ENCODE peak calls at places on chromosomes 1 and 21, in four cellular contexts. One of them, this sample, is unnamed.

GRCh38 chr1:183480971-183481431 is 8.7 kb downstream of the SMG7 start:
- DNase-seq in stimulated activated CD8-positive, alpha-beta memory T cell treated with anti-CD3 and anti-CD28 coated beads, Interleukin-2, amount 100 ng/mL, for 1 hour: no peak
- DNase-seq in nephron progenitor cell: no peak
- DNase-seq in ELF-1: no peak
- DNase-seq in this sample: peak; percentile 28

GRCh38 chr1:207826557-207827487 is 75.0 kb downstream of the CD46 start:
- DNase-seq in ELF-1: peak; percentile 63
- DNase-seq in stimulated activated CD8-positive, alpha-beta memory T cell treated with anti-CD3 and anti-CD28 coated beads, Interleukin-2, amount 100 ng/mL, for 1 hour: no peak
- DNase-seq in nephron progenitor cell: no peak
- DNase-seq in this sample: no peak

GRCh38 chr1:60835649-60836048 is 246.7 kb upstream of the NFIA start:
- DNase-seq in ELF-1: no peak
- DNase-seq in nephron progenitor cell: no peak
- DNase-seq in stimulated activated CD8-positive, alpha-beta memory T cell treated with anti-CD3 and anti-CD28 coated beads, Interleukin-2, amount 100 ng/mL, for 1 hour: no peak
- DNase-seq in this sample: no peak

GRCh38 chr1:1177452-1178206 is 3.9 kb downstream of the TTLL10 start:
- DNase-seq in nephron progenitor cell: peak; percentile 2
- DNase-seq in stimulated activated CD8-positive, alpha-beta memory T cell treated with anti-CD3 and anti-CD28 coated beads, Interleukin-2, amount 100 ng/mL, for 1 hour: no peak
- DNase-seq in ELF-1: no peak
- DNase-seq in this sample: no peak

GRCh38 chr1:152479792-152480595 is 30.6 kb upstream of the LCE5A start:
- DNase-seq in stimulated activated CD8-positive, alpha-beta memory T cell treated with anti-CD3 and anti-CD28 coated beads, Interleukin-2, amount 100 ng/mL, for 1 hour: peak; percentile 24
- DNase-seq in ELF-1: peak; percentile 4
- DNase-seq in nephron progenitor cell: peak; percentile 8
- DNase-seq in this sample: peak; percentile 31

GRCh38 chr1:113681596-113682337 is 77.5 kb downstream of the PHTF1 start:
- DNase-seq in stimulated activated CD8-positive, alpha-beta memory T cell treated with anti-CD3 and anti-CD28 coated beads, Interleukin-2, amount 100 ng/mL, for 1 hour: no peak
- DNase-seq in nephron progenitor cell: no peak
- DNase-seq in ELF-1: no peak
- DNase-seq in this sample: no peak

GRCh38 chr1:16088996-16089395 is 15.5 kb upstream of the FAM131C start:
- DNase-seq in ELF-1: peak; percentile 59
- DNase-seq in nephron progenitor cell: no peak
- DNase-seq in stimulated activated CD8-positive, alpha-beta memory T cell treated with anti-CD3 and anti-CD28 coated beads, Interleukin-2, amount 100 ng/mL, for 1 hour: no peak
- DNase-seq in this sample: peak; percentile 97

GRCh38 chr1:7393141-7393540 is 378.0 kb upstream of the VAMP3 start:
- DNase-seq in stimulated activated CD8-positive, alpha-beta memory T cell treated with anti-CD3 and anti-CD28 coated beads, Interleukin-2, amount 100 ng/mL, for 1 hour: no peak
- DNase-seq in nephron progenitor cell: no peak
- DNase-seq in ELF-1: no peak
- DNase-seq in this sample: no peak

GRCh38 chr1:1231400-1232223 is at the start of gene SDF4:
- DNase-seq in nephron progenitor cell: peak; percentile 96
- DNase-seq in ELF-1: peak; percentile 98
- DNase-seq in stimulated activated CD8-positive, alpha-beta memory T cell treated with anti-CD3 and anti-CD28 coated beads, Interleukin-2, amount 100 ng/mL, for 1 hour: peak; percentile 93
- DNase-seq in this sample: peak; percentile 91

GRCh38 chr1:248627971-248628844 is 6.7 kb downstream of the OR2T11 start:
- DNase-seq in stimulated activated CD8-positive, alpha-beta memory T cell treated with anti-CD3 and anti-CD28 coated beads, Interleukin-2, amount 100 ng/mL, for 1 hour: no peak
- DNase-seq in nephron progenitor cell: no peak
- DNase-seq in ELF-1: no peak
- DNase-seq in this sample: no peak

GRCh38 chr1:116769561-116769977 is 15.3 kb downstream of the CD2 start:
- DNase-seq in nephron progenitor cell: no peak
- DNase-seq in stimulated activated CD8-positive, alpha-beta memory T cell treated with anti-CD3 and anti-CD28 coated beads, Interleukin-2, amount 100 ng/mL, for 1 hour: no peak
- DNase-seq in ELF-1: no peak
- DNase-seq in this sample: peak; percentile 31

GRCh38 chr1:237352747-237353146 is 310.8 kb downstream of the RYR2 start:
- DNase-seq in ELF-1: no peak
- DNase-seq in stimulated activated CD8-positive, alpha-beta memory T cell treated with anti-CD3 and anti-CD28 coated beads, Interleukin-2, amount 100 ng/mL, for 1 hour: no peak
- DNase-seq in nephron progenitor cell: no peak
- DNase-seq in this sample: no peak

GRCh38 chr1:213082778-213083445 is 31.9 kb downstream of the RPS6KC1 start:
- DNase-seq in nephron progenitor cell: no peak
- DNase-seq in stimulated activated CD8-positive, alpha-beta memory T cell treated with anti-CD3 and anti-CD28 coated beads, Interleukin-2, amount 100 ng/mL, for 1 hour: no peak
- DNase-seq in ELF-1: no peak
- DNase-seq in this sample: no peak

GRCh38 chr1:205950280-205950679 is 7.0 kb upstream of the SLC26A9 start:
- DNase-seq in nephron progenitor cell: no peak
- DNase-seq in ELF-1: no peak
- DNase-seq in stimulated activated CD8-positive, alpha-beta memory T cell treated with anti-CD3 and anti-CD28 coated beads, Interleukin-2, amount 100 ng/mL, for 1 hour: no peak
- DNase-seq in this sample: no peak

GRCh38 chr1:229203030-229203751 is 67.7 kb upstream of the RAB4A start:
- DNase-seq in ELF-1: peak; percentile 99
- DNase-seq in nephron progenitor cell: peak; percentile 59
- DNase-seq in stimulated activated CD8-positive, alpha-beta memory T cell treated with anti-CD3 and anti-CD28 coated beads, Interleukin-2, amount 100 ng/mL, for 1 hour: no peak
- DNase-seq in this sample: peak; percentile 63

GRCh38 chr1:56063461-56063860 is 515.9 kb downstream of the PLPP3 start:
- DNase-seq in ELF-1: no peak
- DNase-seq in nephron progenitor cell: no peak
- DNase-seq in stimulated activated CD8-positive, alpha-beta memory T cell treated with anti-CD3 and anti-CD28 coated beads, Interleukin-2, amount 100 ng/mL, for 1 hour: no peak
- DNase-seq in this sample: no peak

GRCh38 chr1:234408757-234409156 is 35.5 kb downstream of the COA6 start:
- DNase-seq in stimulated activated CD8-positive, alpha-beta memory T cell treated with anti-CD3 and anti-CD28 coated beads, Interleukin-2, amount 100 ng/mL, for 1 hour: no peak
- DNase-seq in ELF-1: no peak
- DNase-seq in nephron progenitor cell: no peak
- DNase-seq in this sample: no peak

GRCh38 chr1:61082336-61083013 is at the start of gene NFIA:
- DNase-seq in nephron progenitor cell: peak; percentile 55
- DNase-seq in ELF-1: peak; percentile 64
- DNase-seq in stimulated activated CD8-positive, alpha-beta memory T cell treated with anti-CD3 and anti-CD28 coated beads, Interleukin-2, amount 100 ng/mL, for 1 hour: no peak
- DNase-seq in this sample: peak; percentile 58

GRCh38 chr1:235051521-235051920 is 77.1 kb downstream of the TOMM20 start:
- DNase-seq in ELF-1: no peak
- DNase-seq in stimulated activated CD8-positive, alpha-beta memory T cell treated with anti-CD3 and anti-CD28 coated beads, Interleukin-2, amount 100 ng/mL, for 1 hour: no peak
- DNase-seq in nephron progenitor cell: no peak
- DNase-seq in this sample: no peak

GRCh38 chr21:43918385-43918947 is 53.4 kb downstream of the AGPAT3 start:
- DNase-seq in stimulated activated CD8-positive, alpha-beta memory T cell treated with anti-CD3 and anti-CD28 coated beads, Interleukin-2, amount 100 ng/mL, for 1 hour: no peak
- DNase-seq in nephron progenitor cell: no peak
- DNase-seq in ELF-1: no peak
- DNase-seq in this sample: no peak

This sample was measured in NCI-H226.